ENCODE peak calls at places on chromosome 6, in eight cellular contexts. I is fibroblast of lung; H is thyroid gland; A is tibial nerve; S is CD8-positive, alpha-beta T cell; J is astrocyte; V is transverse colon; W is cardiac muscle cell. F is an unnamed sample.

GRCh38 chr6:44041461-44042260 is 85.6 kb downstream of the MRPL14 start:
- DNase-seq in I (peak; percentile 96), H (no peak), A (no peak), S (no peak), J (peak; percentile 99), V (peak; percentile 34), W (peak; percentile 96), F (peak; percentile 40)

GRCh38 chr6:68008445-68008844 is 626.6 kb upstream of the ADGRB3 start:
- DNase-seq in I (peak; percentile 33), H (no peak), A (no peak), S (no peak), J (peak; percentile 36), V (no peak), W (peak; percentile 22), F (no peak)

GRCh38 chr6:149140910-149141290 is 176.6 kb upstream of the TAB2 start:
- DNase-seq in I (no peak), H (no peak), A (no peak), S (no peak), J (no peak), V (no peak), W (no peak), F (no peak)

GRCh38 chr6:149846321-149846720 is 17.8 kb downstream of the LRP11 start:
- DNase-seq in I (peak; percentile 71), H (peak; percentile 98), A (no peak), S (no peak), J (peak; percentile 93), V (no peak), W (peak; percentile 85), F (no peak)

GRCh38 chr6:15246217-15247211 is 645 bp downstream of the JARID2 start:
- DNase-seq in I (peak; percentile 42), H (no peak), A (no peak), S (no peak), J (no peak), V (no peak), W (peak; percentile 29), F (no peak)

GRCh38 chr6:68240731-68241130 is 394.4 kb upstream of the ADGRB3 start:
- DNase-seq in I (peak; percentile 28), H (no peak), A (no peak), S (no peak), J (peak; percentile 27), V (no peak), W (peak; percentile 9), F (no peak)

GRCh38 chr6:17861361-17861760 is 126.1 kb downstream of the KIF13A start:
- DNase-seq in I (no peak), H (no peak), A (no peak), S (no peak), J (no peak), V (no peak), W (no peak), F (no peak)

GRCh38 chr6:20877008-20877937 is 343.0 kb downstream of the CDKAL1 start:
- DNase-seq in I (peak; percentile 95), H (no peak), A (no peak), S (no peak), J (peak; percentile 97), V (peak; percentile 40), W (peak; percentile 78), F (peak; percentile 25)

GRCh38 chr6:119533603-119534279 is 184.2 kb upstream of the MAN1A1 start:
- DNase-seq in I (peak; percentile 73), H (no peak), A (no peak), S (no peak), J (peak; percentile 48), V (no peak), W (peak; percentile 32), F (no peak)

GRCh38 chr6:22036267-22036666 is 260.6 kb downstream of the PRL start:
- DNase-seq in I (no peak), H (peak; percentile 82), A (no peak), S (no peak), J (peak; percentile 86), V (no peak), W (peak; percentile 6), F (no peak)

GRCh38 chr6:193773-194310 is 98.4 kb upstream of the DUSP22 start:
- DNase-seq in I (no peak), H (no peak), A (no peak), S (no peak), J (no peak), V (no peak), W (no peak), F (no peak)

GRCh38 chr6:30006170-30007131 is 54.6 kb upstream of the POLR1H start:
- DNase-seq in I (no peak), H (peak; percentile 43), A (peak; percentile 27), S (peak; percentile 54), J (no peak), V (peak; percentile 20), W (peak; percentile 5), F (peak; percentile 58)

GRCh38 chr6:14108571-14109410 is 8.8 kb upstream of the CD83 start:
- DNase-seq in I (no peak), H (peak; percentile 75), A (no peak), S (peak; percentile 47), J (no peak), V (peak; percentile 40), W (peak; percentile 21), F (no peak)

GRCh38 chr6:18269253-18269652 is 4.9 kb upstream of the DEK start:
- DNase-seq in I (peak; percentile 40), H (no peak), A (no peak), S (no peak), J (peak; percentile 58), V (no peak), W (peak; percentile 4), F (no peak)

GRCh38 chr6:92122746-92123145 is 1296.6 kb downstream of the EPHA7 start:
- DNase-seq in I (peak; percentile 29), H (no peak), A (no peak), S (no peak), J (no peak), V (no peak), W (peak; percentile 0), F (no peak)

GRCh38 chr6:15491255-15491985 is 171.4 kb downstream of the DTNBP1 start:
- DNase-seq in I (peak; percentile 89), H (peak; percentile 78), A (peak; percentile 60), S (peak; percentile 80), J (peak; percentile 53), V (peak; percentile 75), W (peak; percentile 86), F (peak; percentile 83)

DNA sequence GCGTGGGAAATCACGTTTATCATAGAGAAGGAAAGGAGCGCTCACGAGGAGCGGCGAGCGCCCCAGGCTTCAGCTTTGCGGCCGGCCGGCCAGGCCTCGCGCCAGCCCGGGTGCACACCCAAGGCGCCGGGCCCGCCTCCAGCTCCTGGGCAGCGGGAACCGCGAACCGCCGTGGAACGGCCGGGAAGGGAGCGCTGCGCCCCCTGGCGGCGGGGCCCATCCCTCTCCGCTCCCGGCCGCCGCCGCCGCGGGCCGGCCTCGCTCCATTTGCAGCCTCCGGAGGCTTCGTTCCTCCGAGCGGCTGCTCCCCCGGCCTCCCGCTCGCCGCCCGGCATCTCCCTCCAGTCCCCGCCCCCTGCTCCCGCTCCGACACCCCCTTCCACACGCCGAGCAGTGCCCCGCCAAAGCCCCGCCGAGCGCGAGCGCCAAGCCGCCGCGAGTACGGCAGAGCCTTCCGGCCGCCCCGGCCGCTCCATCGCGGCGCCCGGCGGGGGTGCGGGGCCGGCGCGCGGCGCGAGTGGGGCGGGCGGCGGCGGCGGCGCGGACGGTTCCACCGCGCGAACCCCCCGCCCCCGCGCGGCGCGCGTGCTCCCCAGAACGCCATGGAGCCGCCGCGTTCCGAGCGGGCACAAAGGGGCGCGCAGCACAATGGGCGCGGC is 973 bp downstream of the BEND3 start:
- DNase-seq in I (peak; percentile 84), H (peak; percentile 90), A (peak; percentile 65), S (peak; percentile 83), J (peak; percentile 61), V (peak; percentile 89), W (peak; percentile 94), F (peak; percentile 89)
- H3K4me3 ChIP-seq in I (peak overlapping the region; percentile 41), H (peak overlapping the region; percentile 53), A (peak overlapping the region; percentile 78), S (peak overlapping the region; percentile 12), J (peak overlapping the region; percentile 59), V (peak overlapping the region; percentile 94), W (peak overlapping the region; percentile 79), F (peak overlapping the region; percentile 35)

GRCh38 chr6:28767133-28767532 is 156.7 kb downstream of the TRIM27 start:
- DNase-seq in I (no peak), H (no peak), A (no peak), S (no peak), J (no peak), V (no peak), W (no peak), F (no peak)

GRCh38 chr6:28765978-28766351 is 157.8 kb downstream of the TRIM27 start:
- DNase-seq in I (no peak), H (no peak), A (no peak), S (no peak), J (no peak), V (no peak), W (no peak), F (no peak)

GRCh38 chr6:28768187-28768913 is 155.4 kb downstream of the TRIM27 start:
- DNase-seq in I (no peak), H (no peak), A (no peak), S (no peak), J (no peak), V (no peak), W (no peak), F (no peak)

GRCh38 chr6:28766426-28766825 is 157.4 kb downstream of the TRIM27 start:
- DNase-seq in I (no peak), H (no peak), A (no peak), S (no peak), J (no peak), V (no peak), W (no peak), F (no peak)

GRCh38 chr6:28767691-28768090 is 156.1 kb downstream of the TRIM27 start:
- DNase-seq in I (no peak), H (no peak), A (no peak), S (no peak), J (no peak), V (no peak), W (no peak), F (no peak)
- H3K4me1 ChIP-seq in I (no peaks in the 10 kb centered on the region), H (no peaks in the 10 kb centered on the region), A (peaks cover 7% of the 10 kb centered on the region), S (no peaks in the 10 kb centered on the region), J (no peaks in the 10 kb centered on the region), V (no peaks in the 10 kb centered on the region), W (peaks cover 18% of the 10 kb centered on the region), F (no peaks in the 10 kb centered on the region)

GRCh38 chr6:127338936-127339335 is 4.5 kb downstream of the ECHDC1 start:
- DNase-seq in I (no peak), H (no peak), A (no peak), S (no peak), J (no peak), V (no peak), W (no peak), F (no peak)
- H3K9me3 ChIP-seq in I (no peaks in the 10 kb centered on the region), H (no peaks in the 10 kb centered on the region), A (no peaks in the 10 kb centered on the region), S (no peaks in the 10 kb centered on the region), J (no peaks in the 10 kb centered on the region), V (no peaks in the 10 kb centered on the region), W (no peaks in the 10 kb centered on the region), F (no peaks in the 10 kb centered on the region)

DNA sequence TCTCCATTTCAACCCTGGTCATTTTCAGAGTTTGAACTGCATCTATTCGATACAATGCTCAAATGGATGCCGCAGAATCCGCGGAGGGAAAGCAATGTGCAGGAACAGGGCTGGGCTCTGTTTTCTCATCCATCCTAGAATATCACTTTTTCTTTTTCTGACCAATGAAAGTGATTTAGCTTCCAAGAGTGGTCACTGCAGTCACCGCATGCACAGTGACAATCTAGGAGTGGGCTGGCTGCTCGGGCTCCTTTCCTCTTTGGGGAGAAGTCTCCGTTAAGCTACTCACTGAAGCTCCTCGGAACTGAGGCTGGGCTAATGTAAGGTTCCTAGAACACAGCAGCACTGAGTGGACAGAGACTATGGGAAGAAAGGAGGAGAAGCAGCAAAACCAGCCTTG is 41.3 kb downstream of the RAMACL start:
- DNase-seq in I (no peak), H (no peak), A (no peak), S (no peak), J (no peak), V (no peak), W (no peak), F (no peak)
- H3K4me3 ChIP-seq in I (no peak overlapping the region), H (no peak overlapping the region), A (no peak overlapping the region), S (no peak overlapping the region), J (no peak overlapping the region), V (no peak overlapping the region), W (no peak overlapping the region), F (no peak overlapping the region)